ENCODE peak calls at places on chromosomes 1 and 21, in seven cellular contexts. A is CD4-positive, alpha-beta T cell; E is lower lobe of right lung; B is dorsolateral prefrontal cortex; H is H1; G is vagina; X is neuronal stem cell. C is an unnamed sample.

GRCh38 chr1:85584923-85585322 is 4.4 kb downstream of the CCN1 start:
- DNase-seq in A (no peak), E (no peak), B (no peak), H (no peak), G (no peak), X (no peak), C (no peak)

GRCh38 chr1:167059045-167059728 is 31.0 kb downstream of the GPA33 start:
- DNase-seq in A (peak), E (peak), B (peak), H (peak), G (no peak), X (peak), C (no peak)

GRCh38 chr21:31490471-31490870 is 146.4 kb upstream of the TIAM1 start:
- DNase-seq in A (no peak), E (no peak), B (no peak), H (no peak), G (no peak), X (no peak), C (no peak)

GRCh38 chr1:83747853-83748482 is 251.0 kb downstream of the TTLL7 start:
- DNase-seq in A (no peak), E (no peak), B (no peak), H (no peak), G (no peak), X (peak), C (no peak)

GRCh38 chr1:171081220-171081993 is 9.3 kb upstream of the FMO3 start:
- DNase-seq in A (no peak), E (no peak), B (no peak), H (no peak), G (no peak), X (no peak), C (no peak)

GRCh38 chr1:229003233-229004031 is 267.5 kb upstream of the RAB4A start:
- DNase-seq in A (no peak), E (no peak), B (peak), H (no peak), G (peak), X (no peak), C (peak)

GRCh38 chr1:32336963-32337675 is 1.1 kb upstream of the MARCKSL1 start:
- DNase-seq in A (peak), E (peak), B (no peak), H (no peak), G (no peak), X (no peak), C (no peak)

GRCh38 chr1:183191833-183192232 is 5.8 kb downstream of the LAMC2 start:
- DNase-seq in A (no peak), E (no peak), B (no peak), H (no peak), G (no peak), X (no peak), C (no peak)

GRCh38 chr1:7648761-7649384 is 122.2 kb upstream of the VAMP3 start:
- DNase-seq in A (no peak), E (peak), B (no peak), H (no peak), G (no peak), X (no peak), C (no peak)

GRCh38 chr1:167720965-167721616 is 691 bp upstream of the MPZL1 start:
- DNase-seq in A (no peak), E (peak), B (peak), H (no peak), G (no peak), X (peak), C (no peak)

GRCh38 chr1:90763506-90763905 is 46.4 kb upstream of the BARHL2 start:
- DNase-seq in A (no peak), E (no peak), B (no peak), H (no peak), G (no peak), X (no peak), C (no peak)

GRCh38 chr1:228096416-228097332 is 6.5 kb downstream of the C1orf35 start:
- DNase-seq in A (no peak), E (no peak), B (no peak), H (no peak), G (no peak), X (no peak), C (no peak)

GRCh38 chr1:55827350-55827749 is 612.2 kb upstream of the USP24 start:
- DNase-seq in A (no peak), E (no peak), B (no peak), H (no peak), G (no peak), X (no peak), C (no peak)

GRCh38 chr1:75257424-75257823 is 123.2 kb downstream of the LHX8 start:
- DNase-seq in A (no peak), E (no peak), B (no peak), H (peak), G (no peak), X (no peak), C (no peak)

GRCh38 chr1:85884372-85885035 is 176.3 kb upstream of the ZNHIT6 start:
- DNase-seq in A (no peak), E (no peak), B (no peak), H (no peak), G (no peak), X (no peak), C (no peak)

GRCh38 chr21:46207006-46207919 is 21.3 kb downstream of the LSS start:
- DNase-seq in A (no peak), E (peak), B (no peak), H (no peak), G (no peak), X (no peak), C (no peak)

GRCh38 chr1:183685112-183685713 is 32.1 kb upstream of the APOBEC4 start:
- DNase-seq in A (peak), E (no peak), B (no peak), H (no peak), G (no peak), X (peak), C (no peak)

GRCh38 chr1:202143768-202144509 is 598 bp downstream of the ARL8A start:
- DNase-seq in A (no peak), E (peak), B (no peak), H (no peak), G (no peak), X (no peak), C (no peak)

GRCh38 chr1:186715887-186716809 is 35.9 kb upstream of the PTGS2 start:
- DNase-seq in A (no peak), E (no peak), B (no peak), H (no peak), G (no peak), X (no peak), C (no peak)

GRCh38 chr1:223207293-223208066 is 64.4 kb upstream of the TLR5 start:
- DNase-seq in A (no peak), E (no peak), B (no peak), H (no peak), G (no peak), X (no peak), C (no peak)

GRCh38 chr1:197783510-197783948 is 8.2 kb upstream of the DENND1B start:
- DNase-seq in A (no peak), E (no peak), B (no peak), H (no peak), G (no peak), X (no peak), C (no peak)

GRCh38 chr21:29078884-29079765 is 5.7 kb upstream of the CCT8 start:
- DNase-seq in A (no peak), E (peak), B (no peak), H (no peak), G (no peak), X (no peak), C (no peak)

GRCh38 chr1:41629571-41629970 is 145.1 kb upstream of the EDN2 start:
- DNase-seq in A (no peak), E (no peak), B (no peak), H (no peak), G (no peak), X (no peak), C (no peak)

GRCh38 chr1:229105822-229106525 is 164.9 kb upstream of the RAB4A start:
- DNase-seq in A (no peak), E (no peak), B (no peak), H (no peak), G (no peak), X (no peak), C (no peak)

GRCh38 chr1:155609515-155610256 is at the start of gene MSTO1:
- DNase-seq in A (peak), E (peak), B (peak), H (peak), G (no peak), X (peak), C (peak)

GRCh38 chr1:47416319-47417128 is 439 bp downstream of the FOXE3 start:
- DNase-seq in A (no peak), E (no peak), B (no peak), H (no peak), G (no peak), X (peak), C (no peak)

GRCh38 chr1:229127301-229127700 is 143.6 kb upstream of the RAB4A start:
- DNase-seq in A (no peak), E (no peak), B (no peak), H (no peak), G (no peak), X (no peak), C (no peak)

DNA sequence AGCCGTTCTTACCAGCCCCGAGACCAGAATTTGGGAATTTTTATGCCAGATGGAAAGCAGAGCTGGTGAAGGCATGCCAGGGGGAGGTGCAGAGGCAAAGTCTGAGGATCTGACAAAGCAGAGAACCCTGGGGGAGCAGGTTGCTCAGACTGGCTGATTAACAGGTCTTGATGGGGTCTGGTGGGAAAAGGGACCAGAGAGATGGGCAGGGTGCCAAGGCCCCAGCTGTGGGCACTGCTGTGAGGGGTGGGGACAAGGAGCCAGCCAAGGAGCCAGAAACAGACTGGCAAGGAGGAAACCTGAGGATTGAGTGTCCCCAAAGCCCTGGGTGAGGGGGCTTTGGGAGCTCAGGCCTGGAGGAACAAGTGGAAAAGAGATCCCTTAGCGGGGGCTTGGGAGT is 21.4 kb downstream of the RPS6KA1 start:
- DNase-seq in A (no peak), E (no peak), B (no peak), H (no peak), G (no peak), X (no peak), C (no peak)
- H3K27ac ChIP-seq in A (no peak), E (no peak), B (peak), H (no peak), G (no peak), X (no peak), C (peak)

GRCh38 chr1:61141288-61142044 is 59.1 kb downstream of the NFIA start:
- DNase-seq in A (no peak), E (no peak), B (no peak), H (no peak), G (no peak), X (no peak), C (no peak)

GRCh38 chr1:61140778-61141177 is 58.4 kb downstream of the NFIA start:
- DNase-seq in A (no peak), E (no peak), B (no peak), H (no peak), G (no peak), X (no peak), C (no peak)

GRCh38 chr1:61140056-61140549 is 57.7 kb downstream of the NFIA start:
- DNase-seq in A (no peak), E (no peak), B (no peak), H (no peak), G (no peak), X (no peak), C (no peak)

GRCh38 chr1:61143821-61144220 is 61.5 kb downstream of the NFIA start:
- DNase-seq in A (no peak), E (no peak), B (no peak), H (no peak), G (no peak), X (no peak), C (no peak)

GRCh38 chr1:61142726-61143500 is 60.6 kb downstream of the NFIA start:
- DNase-seq in A (no peak), E (no peak), B (no peak), H (no peak), G (no peak), X (no peak), C (no peak)
- H3K27ac ChIP-seq in A (no peak), E (no peak), B (no peak), H (no peak), G (peak), X (no peak), C (peak)

GRCh38 chr1:24075946-24076345 is 36.0 kb downstream of the MYOM3 start:
- DNase-seq in A (no peak), E (peak), B (no peak), H (no peak), G (no peak), X (no peak), C (no peak)
- H3K27ac ChIP-seq in A (no peak), E (no peak), B (no peak), H (no peak), G (no peak), X (no peak), C (no peak)

GRCh38 chr1:92585831-92586230 is 99.1 kb upstream of the GFI1 start:
- DNase-seq in A (no peak), E (no peak), B (no peak), H (no peak), G (no peak), X (no peak), C (no peak)
- H3K27ac ChIP-seq in A (no peak), E (no peak), B (no peak), H (no peak), G (no peak), X (no peak), C (no peak)

DNA sequence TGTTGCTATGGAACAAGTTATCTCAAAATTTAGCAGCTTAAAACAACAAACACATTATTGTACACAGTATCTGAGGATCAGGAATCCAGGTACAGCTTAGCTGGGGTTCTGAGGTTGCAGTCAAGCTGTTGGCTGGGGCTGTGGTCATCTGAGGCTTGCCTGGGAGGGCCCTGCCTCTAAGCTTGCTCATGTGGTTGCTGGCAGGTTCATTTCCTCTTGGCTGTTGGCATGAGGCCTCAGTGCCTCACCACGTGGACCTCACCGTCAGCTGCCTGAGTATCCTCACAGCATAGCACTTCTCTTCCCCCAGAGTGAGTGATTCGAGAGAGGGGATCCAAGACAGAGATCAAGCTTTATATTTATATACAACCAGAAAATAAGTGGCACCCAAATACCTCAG is 18.6 kb downstream of the NTPCR start:
- DNase-seq in A (no peak), E (no peak), B (no peak), H (no peak), G (no peak), X (no peak), C (no peak)
- H3K27ac ChIP-seq in A (no peak), E (no peak), B (no peak), H (no peak), G (no peak), X (no peak), C (no peak)

GRCh38 chr1:61278966-61279365 is 196.6 kb downstream of the NFIA start:
- DNase-seq in A (no peak), E (no peak), B (no peak), H (no peak), G (no peak), X (no peak), C (no peak)
- H3K27ac ChIP-seq in A (no peak), E (no peak), B (no peak), H (no peak), G (no peak), X (no peak), C (no peak)

DNA sequence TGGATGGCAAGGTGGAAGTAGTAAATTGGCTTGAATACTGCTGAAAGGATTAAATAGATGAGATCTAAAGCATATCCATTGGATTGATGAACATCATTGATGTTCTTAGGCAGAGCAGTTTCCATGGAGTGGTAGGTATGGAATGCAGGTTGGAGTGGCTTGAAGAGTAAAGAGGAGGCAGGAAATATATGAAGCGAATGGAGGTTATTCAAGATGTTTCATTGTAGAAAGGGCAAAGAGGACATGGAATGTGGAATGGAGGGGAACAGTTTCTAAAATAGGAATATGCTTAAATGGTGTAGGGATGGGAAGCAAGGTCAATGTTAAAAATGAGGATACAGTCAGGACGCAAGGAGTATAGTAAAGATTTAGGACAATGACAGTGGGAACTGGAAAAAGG is 6.1 kb downstream of the OSBPL9 start:
- DNase-seq in A (no peak), E (no peak), B (no peak), H (no peak), G (no peak), X (no peak), C (no peak)
- H3K27ac ChIP-seq in A (no peak), E (peak), B (no peak), H (no peak), G (peak), X (no peak), C (no peak)

GRCh38 chr1:211336775-211337174 is 10.1 kb downstream of the TRAF5 start:
- DNase-seq in A (no peak), E (no peak), B (no peak), H (no peak), G (no peak), X (no peak), C (no peak)

GRCh38 chr1:211336161-211336560 is 9.5 kb downstream of the TRAF5 start:
- DNase-seq in A (no peak), E (no peak), B (no peak), H (no peak), G (no peak), X (no peak), C (no peak)

GRCh38 chr1:211334986-211335385 is 8.4 kb downstream of the TRAF5 start:
- DNase-seq in A (no peak), E (no peak), B (no peak), H (no peak), G (no peak), X (no peak), C (no peak)

GRCh38 chr1:211333906-211334305 is 7.3 kb downstream of the TRAF5 start:
- DNase-seq in A (no peak), E (no peak), B (no peak), H (no peak), G (no peak), X (no peak), C (no peak)

DNA sequence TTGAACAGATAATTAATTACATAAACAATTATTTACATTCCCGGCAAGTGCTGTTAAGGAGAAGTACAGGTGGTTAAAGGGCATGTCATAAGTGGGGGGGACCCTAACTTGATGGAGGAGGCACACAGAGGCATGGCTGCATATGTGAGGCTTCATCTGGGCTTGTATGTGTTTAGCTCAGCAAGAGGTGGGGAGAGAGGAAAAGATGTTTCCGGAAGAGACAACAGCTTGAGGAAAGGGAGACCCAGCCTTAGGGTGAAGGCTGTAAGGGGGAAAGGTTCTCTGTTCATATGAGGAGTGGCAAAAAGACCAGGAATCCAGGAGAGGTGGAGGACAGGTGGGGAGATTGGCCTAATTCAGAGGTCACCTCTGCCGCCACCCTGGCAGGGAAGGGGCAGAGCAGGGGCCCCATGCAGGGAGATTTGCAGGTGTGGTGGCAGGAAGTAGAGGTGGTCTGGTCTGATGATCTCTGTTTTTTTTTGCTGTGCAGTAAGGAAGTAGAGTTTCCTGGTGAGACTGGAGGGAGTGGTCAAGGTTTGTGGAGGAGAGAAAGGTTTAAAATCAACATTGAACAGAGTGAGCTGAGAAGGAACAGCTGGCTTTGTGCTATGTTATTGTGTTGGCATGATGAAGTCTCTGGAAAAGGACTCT is 9.0 kb downstream of the TRAF5 start:
- DNase-seq in A (no peak), E (no peak), B (no peak), H (no peak), G (no peak), X (no peak), C (no peak)
- H3K27ac ChIP-seq in A (peak), E (no peak), B (no peak), H (no peak), G (no peak), X (no peak), C (no peak)

DNA sequence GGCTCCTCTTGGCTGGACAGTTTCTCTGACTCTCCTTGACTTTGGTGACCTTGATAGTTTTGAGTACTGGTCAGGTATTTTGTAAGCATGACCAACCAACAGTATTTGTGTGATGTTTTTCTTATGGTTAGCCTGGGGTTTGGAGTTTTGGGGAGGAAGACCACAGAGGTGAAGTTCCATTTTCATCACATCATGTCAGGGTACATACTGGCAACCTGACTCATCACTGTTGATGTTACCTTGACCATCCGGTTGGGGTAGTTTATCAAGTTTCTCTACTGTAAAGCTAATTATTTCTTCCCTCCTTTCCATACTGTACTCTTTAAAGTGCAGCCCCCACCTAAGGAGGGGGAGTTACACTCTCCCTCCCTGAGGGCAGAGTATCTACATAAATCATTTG is 13.4 kb downstream of the OSCP1 start:
- DNase-seq in A (no peak), E (no peak), B (no peak), H (no peak), G (no peak), X (no peak), C (no peak)
- H3K27ac ChIP-seq in A (no peak), E (no peak), B (no peak), H (no peak), G (no peak), X (no peak), C (no peak)

GRCh38 chr21:42351626-42352432 is 1.0 kb upstream of the TFF2 start:
- DNase-seq in A (no peak), E (no peak), B (no peak), H (no peak), G (peak), X (no peak), C (no peak)
- H3K27ac ChIP-seq in A (no peak), E (no peak), B (no peak), H (no peak), G (no peak), X (no peak), C (no peak)